ENCODE peak calls at places on chromosomes 12 and 14, in nine cellular contexts. One of them, this sample, is unnamed.

GRCh38 chr14:50906326-50906725 is 34.5 kb downstream of the ABHD12B start:
- DNase-seq in GM23248: no peak
- DNase-seq in hepatocyte: no peak
- DNase-seq in PC-3: no peak
- DNase-seq in GM23338: no peak
- DNase-seq in HCT116: no peak
- DNase-seq in neural progenitor cell: no peak
- DNase-seq in SK-N-SH: no peak
- DNase-seq in MM.1S: no peak
- DNase-seq in this sample: no peak

GRCh38 chr12:71994715-71995114 is 56.1 kb downstream of the TPH2 start:
- DNase-seq in GM23248: no peak
- DNase-seq in hepatocyte: no peak
- DNase-seq in PC-3: no peak
- DNase-seq in GM23338: no peak
- DNase-seq in HCT116: no peak
- DNase-seq in neural progenitor cell: no peak
- DNase-seq in SK-N-SH: no peak
- DNase-seq in MM.1S: no peak
- DNase-seq in this sample: no peak

GRCh38 chr14:68757618-68758081 is 35.2 kb downstream of the ZFP36L1 start:
- DNase-seq in GM23248: peak; percentile 23
- DNase-seq in hepatocyte: peak; percentile 35
- DNase-seq in PC-3: no peak
- DNase-seq in GM23338: no peak
- DNase-seq in HCT116: no peak
- DNase-seq in neural progenitor cell: no peak
- DNase-seq in SK-N-SH: no peak
- DNase-seq in MM.1S: no peak
- DNase-seq in this sample: peak; percentile 26

GRCh38 chr12:122793685-122794106 is 19.3 kb downstream of the CCDC62 start:
- DNase-seq in GM23248: peak; percentile 63
- DNase-seq in hepatocyte: peak; percentile 66
- DNase-seq in PC-3: peak; percentile 76
- DNase-seq in GM23338: peak; percentile 80
- DNase-seq in HCT116: peak; percentile 52
- DNase-seq in neural progenitor cell: peak; percentile 61
- DNase-seq in SK-N-SH: peak; percentile 74
- DNase-seq in MM.1S: peak; percentile 53
- DNase-seq in this sample: peak; percentile 82

GRCh38 chr14:36224176-36224575 is 47.7 kb upstream of the PTCSC3 start:
- DNase-seq in GM23248: no peak
- DNase-seq in hepatocyte: no peak
- DNase-seq in PC-3: peak; percentile 30
- DNase-seq in GM23338: no peak
- DNase-seq in HCT116: no peak
- DNase-seq in neural progenitor cell: no peak
- DNase-seq in SK-N-SH: no peak
- DNase-seq in MM.1S: no peak
- DNase-seq in this sample: no peak

GRCh38 chr12:72511906-72512305 is 239.7 kb downstream of the TRHDE start:
- DNase-seq in GM23248: peak; percentile 43
- DNase-seq in hepatocyte: peak; percentile 18
- DNase-seq in PC-3: peak; percentile 3
- DNase-seq in GM23338: no peak
- DNase-seq in HCT116: no peak
- DNase-seq in neural progenitor cell: peak; percentile 62
- DNase-seq in SK-N-SH: no peak
- DNase-seq in MM.1S: no peak
- DNase-seq in this sample: no peak

GRCh38 chr14:86402547-86402946 is 872.6 kb downstream of the FLRT2 start:
- DNase-seq in GM23248: no peak
- DNase-seq in hepatocyte: no peak
- DNase-seq in PC-3: no peak
- DNase-seq in GM23338: no peak
- DNase-seq in HCT116: no peak
- DNase-seq in neural progenitor cell: no peak
- DNase-seq in SK-N-SH: no peak
- DNase-seq in MM.1S: no peak
- DNase-seq in this sample: no peak

GRCh38 chr12:60278209-60278608 is 682.4 kb downstream of the SLC16A7 start:
- DNase-seq in GM23248: no peak
- DNase-seq in hepatocyte: no peak
- DNase-seq in PC-3: no peak
- DNase-seq in GM23338: no peak
- DNase-seq in HCT116: no peak
- DNase-seq in neural progenitor cell: peak; percentile 43
- DNase-seq in SK-N-SH: no peak
- DNase-seq in MM.1S: no peak
- DNase-seq in this sample: no peak

GRCh38 chr12:100789146-100789545 is 5.4 kb upstream of the ANO4 start:
- DNase-seq in GM23248: peak; percentile 73
- DNase-seq in hepatocyte: no peak
- DNase-seq in PC-3: peak; percentile 8
- DNase-seq in GM23338: no peak
- DNase-seq in HCT116: no peak
- DNase-seq in neural progenitor cell: no peak
- DNase-seq in SK-N-SH: no peak
- DNase-seq in MM.1S: no peak
- DNase-seq in this sample: no peak

GRCh38 chr14:99055816-99056215 is 216.2 kb downstream of the BCL11B start:
- DNase-seq in GM23248: no peak
- DNase-seq in hepatocyte: no peak
- DNase-seq in PC-3: no peak
- DNase-seq in GM23338: no peak
- DNase-seq in HCT116: no peak
- DNase-seq in neural progenitor cell: no peak
- DNase-seq in SK-N-SH: no peak
- DNase-seq in MM.1S: no peak
- DNase-seq in this sample: no peak

GRCh38 chr14:92160619-92161018 is 38.9 kb downstream of the CPSF2 start:
- DNase-seq in GM23248: peak; percentile 93
- DNase-seq in hepatocyte: no peak
- DNase-seq in PC-3: no peak
- DNase-seq in GM23338: no peak
- DNase-seq in HCT116: no peak
- DNase-seq in neural progenitor cell: no peak
- DNase-seq in SK-N-SH: no peak
- DNase-seq in MM.1S: no peak
- DNase-seq in this sample: no peak

GRCh38 chr14:74547331-74547927 is 53.9 kb downstream of the ISCA2 start:
- DNase-seq in GM23248: no peak
- DNase-seq in hepatocyte: no peak
- DNase-seq in PC-3: no peak
- DNase-seq in GM23338: peak; percentile 55
- DNase-seq in HCT116: no peak
- DNase-seq in neural progenitor cell: peak; percentile 44
- DNase-seq in SK-N-SH: no peak
- DNase-seq in MM.1S: no peak
- DNase-seq in this sample: no peak

GRCh38 chr14:61545716-61546455 is 149.4 kb upstream of the HIF1A start:
- DNase-seq in GM23248: no peak
- DNase-seq in hepatocyte: no peak
- DNase-seq in PC-3: no peak
- DNase-seq in GM23338: no peak
- DNase-seq in HCT116: no peak
- DNase-seq in neural progenitor cell: no peak
- DNase-seq in SK-N-SH: no peak
- DNase-seq in MM.1S: no peak
- DNase-seq in this sample: no peak

GRCh38 chr14:104086210-104086660 is 735 bp downstream of the ASPG start:
- DNase-seq in GM23248: no peak
- DNase-seq in hepatocyte: peak; percentile 6
- DNase-seq in PC-3: no peak
- DNase-seq in GM23338: no peak
- DNase-seq in HCT116: no peak
- DNase-seq in neural progenitor cell: no peak
- DNase-seq in SK-N-SH: peak; percentile 33
- DNase-seq in MM.1S: no peak
- DNase-seq in this sample: no peak

GRCh38 chr14:34356267-34356660 is 105.8 kb downstream of the SPTSSA start:
- DNase-seq in GM23248: peak; percentile 28
- DNase-seq in hepatocyte: no peak
- DNase-seq in PC-3: no peak
- DNase-seq in GM23338: no peak
- DNase-seq in HCT116: no peak
- DNase-seq in neural progenitor cell: no peak
- DNase-seq in SK-N-SH: no peak
- DNase-seq in MM.1S: no peak
- DNase-seq in this sample: no peak

DNA sequence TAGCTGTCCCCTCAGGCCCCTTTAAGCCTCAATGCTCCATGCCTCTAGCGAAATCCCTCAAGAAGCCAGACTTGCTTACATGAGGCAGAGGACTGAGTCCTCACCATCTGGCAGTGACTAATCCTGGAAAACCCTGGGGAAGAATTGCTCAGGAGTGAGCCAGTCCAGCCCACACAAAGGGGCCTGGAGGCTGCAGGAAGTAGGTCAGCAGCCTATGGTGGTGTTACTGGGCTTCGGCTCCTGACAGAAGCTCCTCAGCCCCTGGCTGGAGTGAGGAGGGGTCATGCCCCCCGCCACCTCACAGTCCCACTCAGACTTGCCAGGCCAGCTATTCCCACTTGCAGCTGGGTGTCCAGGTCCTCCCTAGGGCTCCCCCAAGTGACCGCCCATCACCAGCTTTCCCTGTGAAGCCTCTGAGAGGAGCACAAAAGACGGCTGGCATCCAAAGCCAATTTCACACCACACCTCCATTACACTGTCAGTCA is 250.5 kb downstream of the DPF3 start:
- DNase-seq in GM23248: peak; percentile 98
- DNase-seq in hepatocyte: peak; percentile 57
- DNase-seq in PC-3: peak; percentile 98
- DNase-seq in GM23338: no peak
- DNase-seq in HCT116: no peak
- DNase-seq in neural progenitor cell: no peak
- DNase-seq in SK-N-SH: no peak
- DNase-seq in MM.1S: no peak
- DNase-seq in this sample: no peak
- TF ChIP-seq EZH2phosphoT487 in GM23248: no peak
- TF ChIP-seq EZH2phosphoT487 in hepatocyte: no peak
- TF ChIP-seq EZH2phosphoT487 in PC-3: no peak
- TF ChIP-seq EZH2phosphoT487 in GM23338: no peak
- TF ChIP-seq EZH2phosphoT487 in HCT116: no peak
- TF ChIP-seq EZH2phosphoT487 in neural progenitor cell: no peak
- TF ChIP-seq EZH2phosphoT487 in SK-N-SH: no peak
- TF ChIP-seq EZH2phosphoT487 in MM.1S: no peak
- TF ChIP-seq EZH2phosphoT487 in this sample: no peak

DNA sequence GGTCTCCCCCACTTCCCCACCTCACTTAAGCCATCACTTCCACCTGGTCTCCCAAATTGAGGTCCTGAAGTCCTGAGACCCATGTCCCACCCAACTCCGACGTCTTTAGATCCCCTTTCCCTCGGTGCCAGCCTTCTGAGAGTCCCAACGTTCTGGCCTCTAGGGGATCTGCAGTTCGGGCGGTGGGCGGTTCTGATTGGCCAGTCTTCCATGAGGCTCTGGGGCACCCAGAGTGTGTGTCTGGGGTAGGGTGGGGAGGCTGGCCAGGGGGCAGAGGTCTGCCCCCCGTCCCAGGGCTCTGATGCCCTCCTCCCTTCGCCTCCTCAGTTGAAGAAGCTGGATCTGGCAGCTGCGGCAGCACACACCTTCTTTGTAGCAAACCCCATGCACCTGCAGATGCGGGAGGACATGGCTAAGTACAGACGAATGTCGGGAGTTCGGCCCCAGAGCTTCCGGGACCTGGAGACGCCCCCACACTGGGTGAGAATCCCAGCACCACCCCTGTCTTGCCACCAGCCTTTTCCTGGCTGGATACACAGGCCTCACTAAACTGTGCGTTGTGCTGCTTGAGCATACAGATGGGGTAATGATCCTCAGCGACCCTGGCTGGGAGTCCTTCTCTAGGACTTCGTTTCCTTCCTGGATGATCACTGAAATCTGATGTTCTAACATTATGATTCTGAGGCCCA is 1.5 kb downstream of the P3H3 start:
- DNase-seq in GM23248: peak; percentile 44
- DNase-seq in hepatocyte: no peak
- DNase-seq in PC-3: no peak
- DNase-seq in GM23338: no peak
- DNase-seq in HCT116: peak; percentile 63
- DNase-seq in neural progenitor cell: peak; percentile 65
- DNase-seq in SK-N-SH: peak; percentile 76
- DNase-seq in MM.1S: no peak
- DNase-seq in this sample: peak; percentile 48
- H2AFZ ChIP-seq in GM23248: peak overlapping the region; percentile 70
- H2AFZ ChIP-seq in hepatocyte: peak overlapping the region; percentile 93
- H2AFZ ChIP-seq in PC-3: no peak overlapping the region
- H2AFZ ChIP-seq in GM23338: peak overlapping the region; percentile 89
- H2AFZ ChIP-seq in HCT116: no peak overlapping the region
- H2AFZ ChIP-seq in neural progenitor cell: no peak overlapping the region
- H2AFZ ChIP-seq in SK-N-SH: peak overlapping the region; percentile 33
- H2AFZ ChIP-seq in MM.1S: no peak overlapping the region
- H2AFZ ChIP-seq in this sample: peak overlapping the region; percentile 78

DNA sequence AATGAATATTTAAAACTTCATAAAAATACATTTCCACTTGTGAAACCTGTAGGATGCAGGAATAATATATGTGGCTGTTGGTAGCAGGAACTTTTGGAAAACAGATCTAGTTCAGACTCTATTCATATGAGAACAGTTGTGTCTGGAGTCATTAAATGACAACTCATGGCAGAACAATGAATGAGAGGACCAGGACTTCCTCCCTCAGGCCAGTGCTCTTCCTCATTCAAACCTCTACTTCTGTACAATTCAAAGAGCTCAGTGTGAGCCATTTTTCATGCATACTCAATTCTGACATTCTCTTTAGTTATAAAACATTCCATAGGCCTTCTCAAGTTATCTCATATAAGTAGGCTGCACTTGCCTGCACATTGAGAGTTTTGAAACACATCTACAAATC is 1526.6 kb upstream of the FLRT2 start:
- DNase-seq in GM23248: no peak
- DNase-seq in hepatocyte: no peak
- DNase-seq in PC-3: no peak
- DNase-seq in GM23338: no peak
- DNase-seq in HCT116: no peak
- DNase-seq in neural progenitor cell: no peak
- DNase-seq in SK-N-SH: no peak
- DNase-seq in MM.1S: no peak
- DNase-seq in this sample: no peak
- TF ChIP-seq EZH2phosphoT487 in GM23248: no peak
- TF ChIP-seq EZH2phosphoT487 in hepatocyte: no peak
- TF ChIP-seq EZH2phosphoT487 in PC-3: no peak
- TF ChIP-seq EZH2phosphoT487 in GM23338: no peak
- TF ChIP-seq EZH2phosphoT487 in HCT116: no peak
- TF ChIP-seq EZH2phosphoT487 in neural progenitor cell: no peak
- TF ChIP-seq EZH2phosphoT487 in SK-N-SH: no peak
- TF ChIP-seq EZH2phosphoT487 in MM.1S: no peak
- TF ChIP-seq EZH2phosphoT487 in this sample: no peak

GRCh38 chr12:83122623-83122934 is 435.9 kb downstream of the TMTC2 start:
- DNase-seq in GM23248: peak; percentile 64
- DNase-seq in hepatocyte: no peak
- DNase-seq in PC-3: no peak
- DNase-seq in GM23338: no peak
- DNase-seq in HCT116: no peak
- DNase-seq in neural progenitor cell: no peak
- DNase-seq in SK-N-SH: no peak
- DNase-seq in MM.1S: no peak
- DNase-seq in this sample: no peak

GRCh38 chr12:83123039-83123438 is 436.3 kb downstream of the TMTC2 start:
- DNase-seq in GM23248: peak; percentile 54
- DNase-seq in hepatocyte: no peak
- DNase-seq in PC-3: no peak
- DNase-seq in GM23338: no peak
- DNase-seq in HCT116: no peak
- DNase-seq in neural progenitor cell: no peak
- DNase-seq in SK-N-SH: no peak
- DNase-seq in MM.1S: no peak
- DNase-seq in this sample: no peak

GRCh38 chr12:83121886-83122622 is 435.3 kb downstream of the TMTC2 start:
- DNase-seq in GM23248: peak; percentile 51
- DNase-seq in hepatocyte: no peak
- DNase-seq in PC-3: no peak
- DNase-seq in GM23338: no peak
- DNase-seq in HCT116: no peak
- DNase-seq in neural progenitor cell: no peak
- DNase-seq in SK-N-SH: no peak
- DNase-seq in MM.1S: no peak
- DNase-seq in this sample: no peak
- H2AFZ ChIP-seq in GM23248: peak overlapping the region; percentile 94
- H2AFZ ChIP-seq in hepatocyte: no peak overlapping the region
- H2AFZ ChIP-seq in PC-3: no peak overlapping the region
- H2AFZ ChIP-seq in GM23338: no peak overlapping the region
- H2AFZ ChIP-seq in HCT116: no peak overlapping the region
- H2AFZ ChIP-seq in neural progenitor cell: no peak overlapping the region
- H2AFZ ChIP-seq in SK-N-SH: no peak overlapping the region
- H2AFZ ChIP-seq in MM.1S: no peak overlapping the region
- H2AFZ ChIP-seq in this sample: no peak overlapping the region

This sample was measured in OCI-LY7.